ENCODE peak calls at places on chromosomes 11 and 22, in ten cellular contexts. V is stimulated activated effector memory CD8-positive, alpha-beta T cell treated with anti-CD3 and anti-CD28 coated beads, Interleukin-12 subunit alpha, Interleukin-12 subunit beta, amount 100 ng/mL, for 72 hours; G is epithelial cell of esophagus; K is NCI-H69; X is COR-L47; B is activated T-helper 9 cell treated with anti-CD3 and anti-CD28 coated beads, Interleukin-2, amount 50 U/mL, for 16 hours; W is NCI-H1930; D is psoas muscle; I is A172; P is stimulated activated CD4-positive, alpha-beta T cell treated with anti-CD3 and anti-CD28 coated beads, Interleukin-12 subunit alpha, Interleukin-12 subunit beta, amount 100 ng/mL, for 4 hours. S is an unnamed sample.

GRCh38 chr22:42997577-42997976 is 17.4 kb downstream of the PACSIN2 start:
- DNase-seq in B (no peak), X (no peak), G (no peak), V (no peak), K (no peak), I (no peak), W (no peak), D (no peak), P (no peak), S (no peak)

GRCh38 chr11:70610561-70610960 is 212.2 kb downstream of the CTTN start:
- DNase-seq in P (no peak), G (no peak), W (no peak), D (peak), I (no peak), V (no peak), B (no peak), K (no peak), X (no peak), S (no peak)

GRCh38 chr11:77617892-77618291 is 19.7 kb downstream of the CLNS1A start:
- DNase-seq in G (no peak), B (no peak), P (no peak), V (no peak), D (no peak), K (no peak), I (peak), W (no peak), X (no peak), S (no peak)

GRCh38 chr11:100810146-100810545 is 123.1 kb downstream of the ARHGAP42 start:
- DNase-seq in X (no peak), G (peak), K (no peak), W (no peak), D (no peak), I (peak), B (no peak), V (no peak), P (no peak), S (no peak)

GRCh38 chr11:64146036-64146943 is 19.6 kb downstream of the MACROD1 start:
- DNase-seq in V (peak), B (peak), P (peak), G (peak), K (peak), I (peak), D (peak), X (peak), W (no peak), S (no peak)

GRCh38 chr11:122024278-122024677 is 91.7 kb downstream of the BLID start:
- DNase-seq in P (no peak), W (no peak), K (peak), D (no peak), V (no peak), I (no peak), B (no peak), G (no peak), X (no peak), S (no peak)

GRCh38 chr11:15471709-15472404 is 357.1 kb downstream of the INSC start:
- DNase-seq in X (peak), G (no peak), I (no peak), K (peak), D (no peak), V (no peak), P (no peak), B (no peak), W (no peak), S (no peak)

GRCh38 chr22:27839261-27839660 is 37.7 kb upstream of the MN1 start:
- DNase-seq in G (no peak), D (no peak), W (no peak), V (no peak), P (no peak), B (no peak), I (no peak), X (no peak), K (peak), S (no peak)

GRCh38 chr11:2387266-2387982 is 10.3 kb downstream of the CD81 start:
- DNase-seq in G (no peak), P (no peak), K (peak), X (peak), I (peak), B (no peak), D (no peak), W (no peak), V (no peak), S (no peak)

GRCh38 chr11:129374081-129374992 is 1.3 kb upstream of the BARX2 start:
- DNase-seq in K (peak), I (no peak), P (no peak), G (peak), B (no peak), X (no peak), V (no peak), W (no peak), D (peak), S (no peak)

GRCh38 chr22:35202376-35202775 is 54.9 kb upstream of the HMGXB4 start:
- DNase-seq in D (no peak), X (no peak), B (no peak), W (no peak), P (no peak), I (no peak), V (no peak), K (no peak), G (no peak), S (no peak)

GRCh38 chr22:37330200-37331033 is 48.1 kb downstream of the CYTH4 start:
- DNase-seq in W (peak), G (peak), K (peak), P (no peak), B (no peak), V (peak), X (peak), I (no peak), D (no peak), S (no peak)

GRCh38 chr11:89405629-89406028 is 85.5 kb downstream of the NOX4 start:
- DNase-seq in D (no peak), G (peak), P (no peak), X (peak), B (no peak), I (peak), W (no peak), K (peak), V (no peak), S (no peak)

GRCh38 chr11:122809861-122810260 is 28.4 kb upstream of the CRTAM start:
- DNase-seq in G (no peak), D (no peak), P (no peak), W (no peak), V (no peak), I (no peak), X (no peak), B (no peak), K (no peak), S (no peak)

GRCh38 chr22:38921801-38922200 is 35.6 kb upstream of the APOBEC3A start:
- DNase-seq in K (no peak), I (no peak), G (no peak), V (peak), D (no peak), W (no peak), X (no peak), B (no peak), P (no peak), S (no peak)

GRCh38 chr22:45831394-45831793 is 145.6 kb downstream of the WNT7B start:
- DNase-seq in K (no peak), X (no peak), G (no peak), D (no peak), I (no peak), P (no peak), B (no peak), V (no peak), W (no peak), S (no peak)

GRCh38 chr22:24101966-24102365 is 79.3 kb upstream of the SUSD2 start:
- DNase-seq in W (no peak), D (no peak), X (no peak), K (no peak), B (no peak), G (no peak), V (no peak), P (no peak), I (no peak), S (no peak)

GRCh38 chr11:114291847-114292680 is 4.1 kb upstream of the NNMT start:
- DNase-seq in W (no peak), X (no peak), G (peak), P (no peak), D (no peak), I (peak), V (no peak), K (no peak), B (no peak), S (no peak)

GRCh38 chr11:6603287-6604080 is at the start of the genes ILK and RRP8:
- DNase-seq in I (peak), B (peak), V (peak), G (peak), D (peak), W (peak), K (peak), X (peak), P (peak), S (peak)

GRCh38 chr11:64722141-64723050 is 601 bp downstream of the NRXN2 start:
- DNase-seq in I (no peak), P (no peak), V (no peak), X (no peak), G (no peak), B (no peak), D (no peak), K (no peak), W (no peak), S (no peak)

GRCh38 chr11:33936745-33937612 is 45.1 kb upstream of the LMO2 start:
- DNase-seq in I (peak), D (peak), V (no peak), K (peak), B (no peak), X (peak), G (peak), P (no peak), W (no peak), S (peak)

GRCh38 chr22:20656902-20657836 is 116.7 kb upstream of the SERPIND1 start:
- DNase-seq in D (no peak), X (no peak), V (peak), B (no peak), G (no peak), P (no peak), W (no peak), K (peak), I (no peak), S (no peak)

GRCh38 chr11:41989800-41990380 is 530.4 kb upstream of the LRRC4C start:
- DNase-seq in D (no peak), X (no peak), K (no peak), V (no peak), B (no peak), W (no peak), I (no peak), G (no peak), P (no peak), S (no peak)

GRCh38 chr22:48379371-48379770 is 1448.3 kb downstream of the BRD1 start:
- DNase-seq in X (no peak), G (no peak), V (no peak), B (no peak), D (no peak), I (no peak), K (no peak), W (no peak), P (no peak), S (no peak)

GRCh38 chr22:43446881-43447280 is 35.1 kb downstream of the MPPED1 start:
- DNase-seq in X (peak), B (no peak), P (no peak), D (no peak), K (peak), W (peak), G (peak), V (no peak), I (peak), S (no peak)

GRCh38 chr11:71962428-71963038 is 33.7 kb downstream of the RNF121 start:
- DNase-seq in B (no peak), V (no peak), I (peak), D (no peak), P (no peak), G (no peak), W (no peak), X (no peak), K (no peak), S (no peak)

GRCh38 chr11:129291556-129291955 is 84.1 kb upstream of the BARX2 start:
- DNase-seq in G (no peak), B (no peak), P (no peak), K (no peak), D (no peak), X (no peak), I (no peak), W (no peak), V (no peak), S (no peak)

GRCh38 chr22:47146391-47146790 is 383.9 kb downstream of the TBC1D22A start:
- DNase-seq in I (no peak), D (no peak), P (no peak), G (no peak), K (no peak), B (no peak), V (no peak), X (no peak), W (no peak), S (no peak)

GRCh38 chr22:20998411-20999336 is 3.2 kb downstream of the THAP7 start:
- DNase-seq in P (no peak), B (no peak), X (no peak), K (peak), V (no peak), D (no peak), I (no peak), W (no peak), G (peak), S (no peak)

GRCh38 chr11:8384199-8384821 is 120.6 kb upstream of the LMO1 start:
- DNase-seq in V (no peak), W (no peak), D (peak), K (no peak), B (no peak), I (peak), X (no peak), P (no peak), G (peak), S (peak)

S was measured in ureter.